ENCODE peak calls at places on chromosomes 16 and 17, in five cellular contexts. P is body of pancreas; K is bronchial epithelial cell; B is CD8-positive, alpha-beta T cell; E is osteocyte. J is an unnamed sample.

GRCh38 chr16:67283039-67283825 is 3.9 kb downstream of the PLEKHG4 start:
- DNase-seq in P (no peak), K (peak; percentile 57), B (no peak), E (no peak), J (peak; percentile 41)

GRCh38 chr17:57570740-57571344 is 174.3 kb downstream of the CCDC182 start:
- DNase-seq in P (no peak), K (no peak), B (no peak), E (no peak), J (no peak)

GRCh38 chr17:49928826-49929475 is 40.0 kb upstream of the DLX4 start:
- DNase-seq in P (no peak), K (peak; percentile 3), B (no peak), E (no peak), J (no peak)

GRCh38 chr16:50881331-50881830 is 139.5 kb downstream of the CYLD start:
- DNase-seq in P (no peak), K (no peak), B (no peak), E (peak; percentile 48), J (no peak)

GRCh38 chr17:78258323-78259229 is 27.1 kb downstream of the TMEM235 start:
- DNase-seq in P (no peak), K (no peak), B (peak; percentile 73), E (no peak), J (peak; percentile 79)

GRCh38 chr16:72530434-72530833 is 358.5 kb upstream of the PMFBP1 start:
- DNase-seq in P (no peak), K (peak; percentile 85), B (no peak), E (no peak), J (peak; percentile 22)

GRCh38 chr17:48624544-48625501 is 1.3 kb downstream of the HOXB9 start:
- DNase-seq in P (no peak), K (no peak), B (no peak), E (no peak), J (peak; percentile 56)

GRCh38 chr16:5916711-5917191 is 819.2 kb upstream of the EEF2KMT start:
- DNase-seq in P (no peak), K (peak; percentile 17), B (no peak), E (no peak), J (no peak)

GRCh38 chr17:63911657-63912100 is 621 bp upstream of the CSHL1 start:
- DNase-seq in P (peak; percentile 55), K (peak; percentile 29), B (peak; percentile 48), E (no peak), J (peak; percentile 37)

GRCh38 chr16:10521681-10522274 is 58.6 kb downstream of the EMP2 start:
- DNase-seq in P (peak; percentile 67), K (peak; percentile 62), B (peak; percentile 19), E (no peak), J (peak; percentile 70)

GRCh38 chr16:14302399-14303181 is 231.5 kb downstream of the MRTFB start:
- DNase-seq in P (peak; percentile 45), K (no peak), B (no peak), E (no peak), J (peak; percentile 23)

GRCh38 chr16:57798953-57799618 is 3.2 kb downstream of the KIFC3 start:
- DNase-seq in P (no peak), K (no peak), B (no peak), E (no peak), J (peak; percentile 40)

GRCh38 chr17:57803026-57803425 is 46.8 kb downstream of the MRPS23 start:
- DNase-seq in P (no peak), K (no peak), B (no peak), E (peak; percentile 7), J (no peak)

GRCh38 chr16:58306327-58306726 is 11.5 kb upstream of the PRSS54 start:
- DNase-seq in P (peak; percentile 22), K (peak; percentile 64), B (peak; percentile 4), E (no peak), J (peak; percentile 57)

GRCh38 chr16:4847774-4848587 is 700 bp downstream of the UBN1 start:
- DNase-seq in P (peak; percentile 75), K (peak; percentile 73), B (peak; percentile 13), E (peak; percentile 84), J (peak; percentile 81)

GRCh38 chr17:3982541-3983017 is 18.3 kb upstream of the ATP2A3 start:
- DNase-seq in P (no peak), K (no peak), B (no peak), E (no peak), J (no peak)

GRCh38 chr17:57108656-57109392 is 23.8 kb downstream of the AKAP1 start:
- DNase-seq in P (no peak), K (no peak), B (no peak), E (no peak), J (no peak)

GRCh38 chr16:85926370-85926769 is 27.4 kb downstream of the IRF8 start:
- DNase-seq in P (no peak), K (no peak), B (no peak), E (no peak), J (no peak)

GRCh38 chr16:87233928-87234327 is 83.3 kb downstream of the C16orf95 start:
- DNase-seq in P (no peak), K (no peak), B (no peak), E (no peak), J (peak; percentile 65)

GRCh38 chr17:60139438-60140285 is 10.1 kb upstream of the CA4 start:
- DNase-seq in P (peak; percentile 81), K (peak; percentile 34), B (peak; percentile 50), E (peak; percentile 93), J (peak; percentile 64)

GRCh38 chr17:4199818-4200402 is 56.9 kb downstream of the CYB5D2 start:
- DNase-seq in P (peak; percentile 23), K (peak; percentile 21), B (no peak), E (no peak), J (peak; percentile 48)

GRCh38 chr17:71110326-71110725 is 941.0 kb downstream of the KCNJ2 start:
- DNase-seq in P (no peak), K (peak; percentile 76), B (no peak), E (no peak), J (no peak)

GRCh38 chr16:31569360-31569717 is 41.6 kb downstream of the AHSP start:
- DNase-seq in P (no peak), K (no peak), B (no peak), E (no peak), J (no peak)

GRCh38 chr17:3980381-3980975 is 16.2 kb upstream of the ATP2A3 start:
- DNase-seq in P (no peak), K (no peak), B (no peak), E (no peak), J (no peak)

GRCh38 chr17:50439008-50439407 is 13.0 kb downstream of the ACSF2 start:
- DNase-seq in P (no peak), K (no peak), B (no peak), E (no peak), J (no peak)

GRCh38 chr17:45370949-45371413 is 54.2 kb upstream of the MAP3K14 start:
- DNase-seq in P (no peak), K (peak; percentile 61), B (no peak), E (no peak), J (peak; percentile 49)
- TF ChIP-seq CTCF in P (no peak), K (no peak), B (no peak), E (peak; percentile 41), J (no peak)

GRCh38 chr17:82060614-82061013 is 5.0 kb downstream of the DUS1L start:
- DNase-seq in P (no peak), K (no peak), B (no peak), E (no peak), J (no peak)

GRCh38 chr17:82061047-82061925 is 4.3 kb downstream of the DUS1L start:
- DNase-seq in P (no peak), K (no peak), B (no peak), E (no peak), J (no peak)

GRCh38 chr17:82063424-82064415 is 1.9 kb downstream of the DUS1L start:
- DNase-seq in P (no peak), K (no peak), B (no peak), E (no peak), J (no peak)

GRCh38 chr17:82062984-82063368 is 2.6 kb downstream of the DUS1L start:
- DNase-seq in P (no peak), K (no peak), B (no peak), E (no peak), J (no peak)

DNA sequence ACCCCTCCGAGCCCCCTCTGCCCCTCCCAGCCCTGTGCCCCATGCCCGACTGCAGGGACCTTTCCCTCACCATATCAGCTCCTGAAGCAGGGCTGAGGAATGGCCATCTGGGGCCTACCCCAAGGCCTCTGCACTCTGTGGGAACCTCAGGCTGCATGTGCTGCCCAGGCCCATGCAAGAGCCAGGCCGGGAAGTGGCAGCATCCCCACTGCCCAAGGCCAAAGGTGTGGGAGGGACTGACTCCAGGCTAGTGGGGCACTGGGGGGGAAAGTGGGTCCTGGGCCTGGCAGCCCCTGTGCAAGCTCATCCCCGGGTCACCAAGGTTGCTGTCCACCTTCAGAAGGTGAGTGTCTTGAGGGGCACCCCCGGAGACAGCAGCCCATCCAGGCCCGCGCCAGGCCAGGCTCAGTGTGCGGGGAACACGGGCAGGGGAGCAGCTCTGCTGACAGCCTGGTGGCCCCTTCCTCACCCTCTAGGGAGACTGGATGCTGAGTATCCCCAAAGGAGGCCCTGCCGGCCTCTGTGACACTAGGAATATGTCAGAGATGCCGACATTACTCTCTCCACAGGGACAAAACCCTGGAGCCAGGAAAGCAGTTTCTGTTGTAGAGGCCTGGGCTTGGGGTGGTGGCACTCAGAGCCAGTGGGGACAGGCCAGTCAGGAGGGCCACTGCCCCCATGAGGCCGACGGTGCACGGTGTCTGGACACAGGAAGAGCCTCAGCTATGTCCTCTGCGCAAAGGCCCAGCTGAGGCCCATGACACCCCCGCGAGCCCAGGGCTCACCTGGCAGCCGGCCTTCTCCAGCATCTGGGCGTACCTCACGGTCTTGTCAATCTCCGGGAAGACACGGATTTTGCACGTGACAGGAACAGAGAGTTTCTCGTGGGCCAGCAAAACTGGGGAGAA is 3.3 kb downstream of the DUS1L start:
- DNase-seq in P (no peak), K (no peak), B (no peak), E (no peak), J (no peak)
- TF ChIP-seq CTCF in P (no peak), K (no peak), B (no peak), E (no peak), J (no peak)

DNA sequence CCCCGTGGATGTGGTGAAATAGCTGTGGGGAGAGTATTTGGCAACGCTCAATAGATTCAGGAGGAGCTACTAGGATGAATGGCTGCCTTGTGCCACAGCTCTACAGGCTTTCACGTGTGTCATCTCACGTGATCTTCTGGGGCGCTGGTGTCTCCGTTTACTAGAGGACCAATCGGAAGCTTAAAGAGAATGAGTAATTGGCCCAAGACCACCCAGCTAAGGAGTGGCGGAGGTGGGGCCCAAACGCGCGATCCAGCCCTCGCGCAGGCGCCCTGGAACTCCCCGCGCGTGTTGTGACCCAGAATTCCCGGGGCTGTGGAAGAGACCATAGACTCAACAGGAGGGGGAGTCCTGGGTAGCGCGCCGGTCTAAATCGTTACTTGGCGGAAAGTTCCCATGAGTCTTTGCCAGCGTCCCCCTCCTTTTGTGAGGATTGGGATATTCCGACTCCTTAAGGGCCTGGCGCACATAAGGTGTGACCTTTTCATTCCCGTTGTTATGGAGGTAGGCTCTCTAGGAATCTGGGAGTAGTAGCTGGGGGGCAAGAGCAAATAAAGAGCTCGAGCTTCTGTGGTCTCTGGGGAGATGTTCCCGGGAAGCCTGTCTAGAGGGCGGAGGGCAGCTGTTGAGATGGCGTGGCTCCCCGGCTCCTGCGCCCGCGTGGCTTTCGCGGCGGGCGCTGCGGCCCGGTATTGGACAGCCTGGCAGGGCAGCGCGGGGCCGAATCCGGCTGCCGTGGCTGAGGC is 23.4 kb downstream of the TRPV2 start:
- DNase-seq in P (peak; percentile 96), K (peak; percentile 97), B (peak; percentile 92), E (peak; percentile 98), J (peak; percentile 100)
- TF ChIP-seq CTCF in P (no peak), K (no peak), B (no peak), E (no peak), J (no peak)

DNA sequence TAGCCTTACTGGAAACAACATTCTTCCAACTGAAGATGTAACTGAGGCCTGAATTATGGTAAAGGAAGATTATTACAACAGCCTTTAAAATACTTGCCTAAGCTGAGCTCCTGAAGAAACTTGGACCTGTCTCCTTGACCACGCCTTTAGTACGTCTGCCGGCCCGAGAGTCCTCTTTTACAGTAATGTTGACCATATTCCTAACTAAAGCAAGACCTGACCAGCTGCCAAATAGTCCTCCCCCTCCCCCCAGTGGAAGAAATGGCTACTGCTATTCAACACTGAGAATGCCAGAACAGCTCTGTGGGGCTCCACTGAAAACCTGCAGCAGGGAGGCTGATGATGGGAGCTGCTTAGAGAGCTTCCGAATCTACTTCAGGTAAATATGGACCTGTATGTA is 12.6 kb upstream of the FOXJ1 start:
- DNase-seq in P (no peak), K (no peak), B (no peak), E (no peak), J (no peak)
- TF ChIP-seq CTCF in P (no peak), K (peak; percentile 5), B (no peak), E (no peak), J (no peak)